ENCODE peak calls at places on chromosome 14, in six cellular contexts. A is left colon; C is dorsolateral prefrontal cortex; G is SK-MEL-5; I is activated T-helper 1 cell treated with anti-CD3 and anti-CD28 coated beads, Interleukin-12 subunit alpha, Interleukin-12 subunit beta, Interleukin-2, Interleukin-4 antibody, amounts not matched to agents 30 ng/mL and 10 ng/mL and 1 ng/mL, durations not matched to agents 14 hours and 24 hours and 36 hours; P is effector memory CD8-positive, alpha-beta T cell. V is an unnamed sample.

GRCh38 chr14:67987596-67987995 is 168.0 kb downstream of the RAD51B start:
- DNase-seq in A (no peak), I (no peak), C (no peak), G (no peak), P (no peak), V (no peak)

GRCh38 chr14:70098257-70098809 is 90.4 kb downstream of the SLC8A3 start:
- DNase-seq in G (no peak), I (no peak), C (no peak), P (no peak), A (no peak), V (no peak)

GRCh38 chr14:21965042-21965441 is 291.4 kb upstream of the OR4E1 start:
- DNase-seq in I (peak), A (no peak), C (no peak), P (no peak), G (no peak), V (no peak)

GRCh38 chr14:52000019-52000582 is 10.8 kb downstream of the RTRAF start:
- DNase-seq in C (no peak), I (no peak), A (no peak), G (no peak), P (no peak), V (no peak)

GRCh38 chr14:50001146-50001998 is 108.5 kb downstream of the ARF6 start:
- DNase-seq in C (no peak), I (peak), P (peak), A (peak), G (peak), V (no peak)

GRCh38 chr14:30443368-30444007 is 115.5 kb upstream of the G2E3 start:
- DNase-seq in I (no peak), G (peak), C (no peak), P (no peak), A (no peak), V (peak)

GRCh38 chr14:33788116-33788515 is 162.8 kb downstream of the EGLN3 start:
- DNase-seq in G (peak), I (no peak), P (no peak), C (no peak), A (no peak), V (no peak)

GRCh38 chr14:89303452-89304435 is 113.3 kb downstream of the FOXN3 start:
- DNase-seq in G (peak), P (no peak), I (peak), A (peak), C (no peak), V (peak)

GRCh38 chr14:100436745-100437406 is 113.7 kb downstream of the SLC25A47 start:
- DNase-seq in C (no peak), G (no peak), P (no peak), A (no peak), I (no peak), V (no peak)

V was measured in A673.